ENCODE peak calls at places on chromosomes 2 and 18, in nine cellular contexts. V is WERI-Rb-1, X is thyroid gland, Q is uterus, Y is kidney epithelial cell, B is cardiac muscle cell, C is HCT116, L is fibroblast of lung, D is ovary. N is an unnamed sample. For H3K36me3, the result is how much of the 10 kb centered on the place peaks cover.

GRCh38 chr2:217622205-217622621 is 380.6 kb downstream of the TNS1 start:
- DNase-seq in Q (peak), B (no peak), X (no peak), L (peak), D (peak), V (peak), Y (peak), C (no peak), N (peak)

GRCh38 chr2:61585383-61585782 is 47.2 kb upstream of the XPO1 start:
- DNase-seq in L (no peak), X (no peak), D (no peak), Q (no peak), V (no peak), C (no peak), B (no peak), Y (no peak), N (no peak)

GRCh38 chr2:182649316-182649715 is 66.7 kb upstream of the DNAJC10 start:
- DNase-seq in D (no peak), X (peak), C (peak), Q (no peak), Y (no peak), V (peak), B (peak), L (peak), N (peak)

GRCh38 chr2:69816923-69817542 is 12.4 kb upstream of the GMCL1 start:
- DNase-seq in D (peak), Q (peak), X (peak), V (peak), B (peak), L (peak), C (peak), Y (peak), N (peak)

GRCh38 chr18:68840554-68841263 is 42.8 kb downstream of the CCDC102B start:
- DNase-seq in D (no peak), Q (peak), X (no peak), C (peak), B (no peak), Y (peak), V (no peak), L (peak), N (no peak)

GRCh38 chr2:73290049-73290839 is 3.1 kb downstream of the EGR4 start:
- DNase-seq in B (peak), D (no peak), L (peak), C (no peak), X (no peak), Y (no peak), V (peak), Q (no peak), N (peak)

GRCh38 chr2:112936927-112937232 is 25.9 kb downstream of the IL37 start:
- DNase-seq in B (no peak), Y (no peak), D (no peak), C (no peak), L (no peak), X (no peak), V (no peak), Q (no peak), N (no peak)

GRCh38 chr18:23229472-23229871 is 94.2 kb downstream of the CABLES1 start:
- DNase-seq in B (no peak), V (no peak), L (peak), Q (no peak), D (no peak), C (no peak), X (no peak), Y (no peak), N (no peak)

GRCh38 chr2:101151859-101152194 is 645 bp upstream of the TBC1D8 start:
- DNase-seq in V (no peak), C (no peak), L (no peak), Q (no peak), D (no peak), X (no peak), B (peak), Y (no peak), N (no peak)

GRCh38 chr2:85095094-85095493 is 38.1 kb upstream of the TCF7L1 start:
- DNase-seq in D (no peak), L (no peak), C (no peak), X (no peak), V (no peak), Y (no peak), Q (no peak), B (no peak), N (no peak)

DNA sequence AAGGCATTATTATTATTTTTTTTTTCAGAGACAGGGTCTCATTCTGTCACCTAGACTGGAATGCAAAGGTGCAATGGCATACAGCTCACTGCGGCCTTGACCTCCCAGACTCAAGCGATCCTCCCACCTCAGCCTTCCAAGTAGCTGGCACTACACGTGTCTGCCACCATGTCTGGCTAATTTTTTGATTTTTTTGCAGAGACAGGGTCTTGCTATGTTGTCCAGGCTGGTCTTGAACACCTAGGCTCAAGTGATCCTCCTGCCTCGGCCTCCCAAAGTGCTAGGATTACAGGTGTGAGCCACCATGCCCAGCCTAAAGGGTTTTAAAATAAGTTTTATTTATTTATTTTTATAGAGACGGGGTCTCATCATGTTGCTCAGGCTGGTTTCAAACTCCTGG is 45.3 kb upstream of the AP1S3 start:
- DNase-seq in V (no peak), L (no peak), B (no peak), C (no peak), D (no peak), Y (no peak), X (no peak), Q (no peak), N (no peak)
- H3K36me3 ChIP-seq in V (under half), L (under half), B (under half), C (under half), D (under half), Y (under half), X (under half), Q (under half), N (under half)

GRCh38 chr2:227545990-227546389 is 52.7 kb upstream of the SCYGR2 start:
- DNase-seq in X (no peak), V (no peak), L (no peak), C (no peak), Q (no peak), B (no peak), Y (no peak), D (no peak), N (peak)
- TF ChIP-seq CTCF in X (no peak), V (no peak), L (no peak), C (peak), Q (no peak), B (peak), Y (peak), D (no peak), N (no peak)

DNA sequence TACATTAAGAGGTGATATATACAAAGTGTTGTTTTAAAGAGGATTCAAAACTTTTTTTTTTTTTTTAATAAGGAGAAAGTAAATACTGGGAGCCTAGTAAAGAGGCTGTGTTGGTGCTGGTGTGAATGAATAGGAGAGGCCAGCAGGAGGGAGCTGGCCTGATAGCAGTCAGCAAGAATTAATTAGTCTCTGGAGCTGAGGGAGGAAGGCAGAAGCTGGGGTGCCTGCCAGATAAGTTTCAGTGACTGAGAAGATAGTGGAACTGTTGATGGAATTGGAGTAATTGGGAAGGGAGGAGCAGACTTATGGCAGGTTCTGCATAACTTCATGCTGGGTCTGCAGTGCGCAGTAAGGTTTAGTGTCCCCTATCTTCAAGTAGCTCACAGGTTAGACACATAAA is 36.2 kb upstream of the SNORC start:
- DNase-seq in Y (no peak), C (no peak), L (no peak), D (no peak), Q (no peak), B (no peak), X (no peak), V (no peak), N (no peak)
- H3K36me3 ChIP-seq in Y (under half), C (under half), L (under half), D (under half), Q (under half), B (under half), X (under half), V (half or more), N (under half)

DNA sequence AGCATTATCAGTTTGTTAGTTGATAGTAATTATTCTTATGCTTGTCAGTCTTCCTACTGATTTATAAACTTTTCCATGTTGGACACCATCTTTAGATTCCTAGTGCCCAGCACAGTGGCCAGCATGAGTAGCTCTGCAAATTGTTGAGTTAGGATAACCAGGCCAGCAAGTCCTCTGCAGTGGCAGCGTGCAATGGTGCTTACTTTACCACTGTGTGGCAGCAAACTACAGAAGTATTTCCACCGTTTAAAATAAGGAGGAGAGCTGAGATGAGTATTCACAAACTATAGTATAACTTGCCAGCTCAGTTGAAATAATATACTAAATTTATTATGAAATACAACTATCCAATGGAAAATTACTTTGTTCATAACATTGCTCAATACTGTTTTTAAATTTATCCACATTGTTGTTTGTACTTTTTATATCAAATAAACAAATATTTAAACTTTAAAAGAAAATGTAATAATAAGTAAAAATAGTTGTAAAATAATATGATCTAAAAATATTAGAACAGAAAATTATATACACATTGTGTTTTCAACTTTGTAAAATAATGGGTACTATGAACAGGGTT is 9.3 kb upstream of the THADA start:
- DNase-seq in Y (peak), C (peak), L (peak), V (peak), Q (no peak), B (peak), X (peak), D (peak), N (peak)
- TF ChIP-seq CTCF in Y (peak), C (peak), L (peak), V (peak), Q (peak), B (peak), X (peak), D (peak), N (peak)

GRCh38 chr2:202560200-202560599 is 74.6 kb upstream of the FAM117B start:
- DNase-seq in X (no peak), B (no peak), C (no peak), Y (no peak), D (no peak), V (no peak), Q (no peak), L (no peak), N (no peak)

GRCh38 chr2:202566286-202566685 is 68.5 kb upstream of the FAM117B start:
- DNase-seq in Y (no peak), B (no peak), D (no peak), L (no peak), V (no peak), Q (no peak), C (no peak), X (no peak), N (no peak)

DNA sequence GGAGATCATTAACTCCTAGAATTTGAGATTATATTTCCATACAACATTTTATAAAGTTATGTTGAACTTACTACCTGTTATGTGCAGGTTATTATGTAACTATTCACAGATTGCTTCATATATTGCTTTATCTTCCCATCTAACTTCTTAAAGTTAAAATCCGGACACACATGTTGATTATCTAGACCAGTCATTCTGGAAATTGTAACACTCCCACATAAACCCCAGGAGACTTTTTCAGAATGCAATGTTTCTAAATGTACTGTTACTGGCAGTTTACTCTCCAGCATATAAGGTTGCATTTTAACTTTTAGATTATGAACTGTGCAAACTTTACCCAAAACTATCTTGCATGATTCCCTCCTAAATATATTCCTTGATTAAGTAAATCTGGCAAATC is 70.5 kb upstream of the FAM117B start:
- DNase-seq in Q (no peak), Y (no peak), C (no peak), B (no peak), L (no peak), V (no peak), X (no peak), D (no peak), N (no peak)
- H3K36me3 ChIP-seq in Q (under half), Y (under half), C (under half), B (under half), L (under half), V (under half), X (under half), D (under half), N (under half)

GRCh38 chr2:206982360-206982759 is 43.0 kb downstream of the CPO start:
- DNase-seq in C (no peak), L (no peak), V (no peak), D (no peak), B (no peak), Q (no peak), Y (no peak), X (no peak), N (no peak)

GRCh38 chr2:206980413-206980812 is 41.1 kb downstream of the CPO start:
- DNase-seq in L (no peak), C (no peak), Q (no peak), X (no peak), B (no peak), V (no peak), Y (no peak), D (no peak), N (no peak)

GRCh38 chr2:206981089-206981674 is 41.9 kb downstream of the CPO start:
- DNase-seq in X (no peak), V (peak), D (no peak), Q (no peak), L (no peak), C (no peak), B (no peak), Y (no peak), N (no peak)

GRCh38 chr2:206983156-206983875 is 44.0 kb downstream of the CPO start:
- DNase-seq in X (peak), B (no peak), Q (no peak), C (no peak), L (peak), V (no peak), Y (no peak), D (no peak), N (no peak)

DNA sequence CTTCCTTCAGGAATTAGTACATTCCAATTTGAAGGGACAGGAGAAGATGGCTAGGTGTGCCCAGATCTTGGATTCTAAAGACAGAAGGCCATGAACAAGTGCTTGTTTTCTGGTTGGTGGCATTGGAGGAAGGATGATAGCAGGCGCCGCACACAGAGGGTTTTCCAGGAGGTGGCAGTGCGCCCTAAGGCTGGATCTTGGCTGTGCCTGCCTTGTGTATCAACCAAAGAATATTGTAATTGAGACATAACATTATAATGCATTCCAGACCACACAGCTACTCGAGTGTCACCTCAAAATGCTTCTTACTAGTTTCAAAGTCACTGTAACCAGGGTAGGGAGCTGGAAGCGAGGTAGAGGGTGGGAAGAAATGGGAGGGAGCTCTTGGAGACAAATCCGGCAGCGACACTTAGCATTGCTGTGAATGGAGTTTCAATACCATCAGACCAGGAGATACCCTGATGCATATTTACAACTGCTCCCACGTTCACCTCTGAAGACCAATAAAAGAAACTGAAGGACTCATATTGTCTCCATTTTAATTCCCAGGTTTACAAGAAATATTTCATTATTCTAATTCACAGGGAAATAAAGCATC is 42.5 kb downstream of the CPO start:
- DNase-seq in C (peak), X (peak), L (peak), Q (peak), Y (peak), D (peak), V (peak), B (peak), N (peak)
- TF ChIP-seq CTCF in C (peak), X (peak), L (peak), Q (peak), Y (peak), D (peak), V (peak), B (peak), N (peak)

DNA sequence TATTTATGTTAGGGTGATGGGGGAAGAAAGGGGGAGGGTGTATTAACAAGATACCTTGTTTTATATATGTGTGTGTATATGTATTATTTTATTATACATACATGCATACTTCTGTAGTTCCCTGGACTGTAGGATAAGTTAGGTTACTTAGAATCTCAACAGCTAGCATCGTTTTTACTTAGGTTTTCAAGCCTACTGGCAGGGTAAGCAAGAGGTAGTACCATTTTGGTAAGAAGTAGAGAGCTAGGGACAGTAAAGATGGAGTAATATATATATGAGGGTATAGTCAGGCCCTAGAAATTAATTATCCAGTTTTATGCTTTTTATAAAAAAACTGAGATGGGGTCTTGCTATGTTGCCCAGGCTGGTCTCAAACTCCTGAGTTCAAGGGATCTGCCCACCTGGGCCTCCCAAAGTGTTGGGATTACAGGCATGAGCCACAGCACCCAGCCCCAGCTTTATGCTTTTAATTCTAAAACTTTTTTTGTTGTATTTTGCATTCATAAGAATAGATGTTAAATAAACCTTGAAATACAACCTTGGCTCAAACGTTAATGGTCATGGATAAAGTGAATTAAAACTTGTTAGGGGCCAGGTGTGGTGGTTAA is 13.2 kb downstream of the MSH6 start:
- DNase-seq in D (no peak), Q (no peak), C (no peak), Y (no peak), X (no peak), V (no peak), B (no peak), L (no peak), N (no peak)
- H3K36me3 ChIP-seq in D (under half), Q (under half), C (under half), Y (under half), X (under half), V (half or more), B (under half), L (under half), N (under half)

GRCh38 chr2:47313728-47314127 is 89.2 kb upstream of the MSH2 start:
- DNase-seq in C (no peak), D (no peak), L (no peak), V (no peak), X (no peak), Y (no peak), Q (no peak), B (no peak), N (no peak)

GRCh38 chr2:47312504-47312875 is 90.5 kb upstream of the MSH2 start:
- DNase-seq in X (no peak), V (no peak), B (no peak), Q (no peak), D (no peak), C (no peak), L (no peak), Y (no peak), N (no peak)

GRCh38 chr2:47311764-47312503 is 91.0 kb upstream of the MSH2 start:
- DNase-seq in Q (no peak), X (no peak), B (no peak), C (no peak), L (no peak), V (no peak), Y (no peak), D (no peak), N (no peak)

GRCh38 chr2:47310801-47311560 is 92.0 kb upstream of the MSH2 start:
- DNase-seq in L (no peak), Q (peak), V (no peak), D (no peak), X (peak), C (no peak), B (no peak), Y (no peak), N (no peak)

DNA sequence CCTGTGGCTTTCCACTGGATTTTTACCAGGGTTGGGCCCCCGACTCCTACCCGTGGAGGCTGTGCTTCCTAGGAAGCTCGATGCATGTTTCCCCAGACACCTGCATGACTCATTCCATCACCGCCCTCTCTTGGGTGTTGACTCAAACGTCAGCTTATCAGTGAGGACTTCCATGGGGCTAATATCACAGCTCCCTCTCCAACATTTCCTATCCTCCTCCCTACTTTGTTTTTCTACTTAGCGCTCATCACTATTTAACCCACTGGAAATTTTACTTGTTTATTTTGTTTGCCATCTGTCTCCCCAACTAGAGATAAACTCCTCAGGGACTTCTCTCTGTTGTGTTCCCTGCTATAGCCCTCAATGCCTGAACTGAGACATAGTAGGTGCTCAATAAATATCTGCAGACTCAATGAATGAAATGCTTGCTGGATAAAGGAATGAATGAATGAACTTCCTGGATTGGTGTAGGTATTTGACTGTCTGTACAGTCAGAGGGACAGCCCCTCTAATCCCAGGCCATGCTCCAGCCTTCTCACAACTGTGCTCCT is 89.7 kb upstream of the MSH2 start:
- DNase-seq in V (no peak), X (no peak), L (no peak), C (peak), Q (no peak), B (no peak), Y (no peak), D (no peak), N (peak)
- TF ChIP-seq CTCF in V (peak), X (no peak), L (no peak), C (no peak), Q (no peak), B (no peak), Y (no peak), D (no peak), N (peak)